ENCODE peak calls at places on chromosomes 7 and 10, in nine cellular contexts. One of them, this sample, is unnamed.

GRCh38 chr10:24882047-24882698 is 70.2 kb downstream of the PRTFDC1 start:
- DNase-seq in dorsolateral prefrontal cortex: no peak
- DNase-seq in adrenal gland: no peak
- DNase-seq in coronary artery: no peak
- DNase-seq in CD4-positive, alpha-beta T cell: peak; percentile 34
- DNase-seq in heart right ventricle: peak; percentile 27
- DNase-seq in CD8-positive, alpha-beta T cell: peak; percentile 29
- DNase-seq in choroid plexus epithelial cell: peak; percentile 81
- DNase-seq in AG09309: no peak
- DNase-seq in this sample: no peak

GRCh38 chr10:15345450-15345849 is 25.6 kb downstream of the FAM171A1 start:
- DNase-seq in dorsolateral prefrontal cortex: no peak
- DNase-seq in adrenal gland: no peak
- DNase-seq in coronary artery: no peak
- DNase-seq in CD4-positive, alpha-beta T cell: no peak
- DNase-seq in heart right ventricle: no peak
- DNase-seq in CD8-positive, alpha-beta T cell: no peak
- DNase-seq in choroid plexus epithelial cell: no peak
- DNase-seq in AG09309: no peak
- DNase-seq in this sample: no peak

GRCh38 chr10:5935628-5936027 is 41.7 kb downstream of the IL15RA start:
- DNase-seq in dorsolateral prefrontal cortex: no peak
- DNase-seq in adrenal gland: no peak
- DNase-seq in coronary artery: no peak
- DNase-seq in CD4-positive, alpha-beta T cell: no peak
- DNase-seq in heart right ventricle: no peak
- DNase-seq in CD8-positive, alpha-beta T cell: no peak
- DNase-seq in choroid plexus epithelial cell: no peak
- DNase-seq in AG09309: no peak
- DNase-seq in this sample: no peak

GRCh38 chr7:80641548-80641947 is 3.1 kb downstream of the CD36 start:
- DNase-seq in dorsolateral prefrontal cortex: no peak
- DNase-seq in adrenal gland: no peak
- DNase-seq in coronary artery: no peak
- DNase-seq in CD4-positive, alpha-beta T cell: no peak
- DNase-seq in heart right ventricle: no peak
- DNase-seq in CD8-positive, alpha-beta T cell: no peak
- DNase-seq in choroid plexus epithelial cell: no peak
- DNase-seq in AG09309: no peak
- DNase-seq in this sample: no peak

GRCh38 chr10:47456096-47456485 is 27.8 kb downstream of the ANXA8 start:
- DNase-seq in dorsolateral prefrontal cortex: no peak
- DNase-seq in adrenal gland: no peak
- DNase-seq in coronary artery: peak; percentile 43
- DNase-seq in CD4-positive, alpha-beta T cell: no peak
- DNase-seq in heart right ventricle: no peak
- DNase-seq in CD8-positive, alpha-beta T cell: no peak
- DNase-seq in choroid plexus epithelial cell: no peak
- DNase-seq in AG09309: no peak
- DNase-seq in this sample: no peak

GRCh38 chr10:6579904-6580278 is at the start of gene PRKCQ:
- DNase-seq in dorsolateral prefrontal cortex: no peak
- DNase-seq in adrenal gland: no peak
- DNase-seq in coronary artery: no peak
- DNase-seq in CD4-positive, alpha-beta T cell: no peak
- DNase-seq in heart right ventricle: no peak
- DNase-seq in CD8-positive, alpha-beta T cell: no peak
- DNase-seq in choroid plexus epithelial cell: peak; percentile 4
- DNase-seq in AG09309: no peak
- DNase-seq in this sample: no peak

GRCh38 chr10:112082134-112082533 is 101.4 kb downstream of the GPAM start:
- DNase-seq in dorsolateral prefrontal cortex: peak; percentile 19
- DNase-seq in adrenal gland: peak; percentile 59
- DNase-seq in coronary artery: no peak
- DNase-seq in CD4-positive, alpha-beta T cell: no peak
- DNase-seq in heart right ventricle: peak; percentile 32
- DNase-seq in CD8-positive, alpha-beta T cell: no peak
- DNase-seq in choroid plexus epithelial cell: no peak
- DNase-seq in AG09309: no peak
- DNase-seq in this sample: no peak

GRCh38 chr10:13703101-13703818 is 116.5 kb downstream of the PRPF18 start:
- DNase-seq in dorsolateral prefrontal cortex: no peak
- DNase-seq in adrenal gland: no peak
- DNase-seq in coronary artery: no peak
- DNase-seq in CD4-positive, alpha-beta T cell: no peak
- DNase-seq in heart right ventricle: no peak
- DNase-seq in CD8-positive, alpha-beta T cell: no peak
- DNase-seq in choroid plexus epithelial cell: no peak
- DNase-seq in AG09309: no peak
- DNase-seq in this sample: no peak

GRCh38 chr10:116873134-116873533 is 23.8 kb downstream of the ENO4 start:
- DNase-seq in dorsolateral prefrontal cortex: no peak
- DNase-seq in adrenal gland: no peak
- DNase-seq in coronary artery: no peak
- DNase-seq in CD4-positive, alpha-beta T cell: no peak
- DNase-seq in heart right ventricle: no peak
- DNase-seq in CD8-positive, alpha-beta T cell: no peak
- DNase-seq in choroid plexus epithelial cell: no peak
- DNase-seq in AG09309: no peak
- DNase-seq in this sample: no peak

GRCh38 chr10:122267849-122268737 is 3.0 kb upstream of the BTBD16 start:
- DNase-seq in dorsolateral prefrontal cortex: peak; percentile 42
- DNase-seq in adrenal gland: peak; percentile 72
- DNase-seq in coronary artery: no peak
- DNase-seq in CD4-positive, alpha-beta T cell: peak; percentile 27
- DNase-seq in heart right ventricle: no peak
- DNase-seq in CD8-positive, alpha-beta T cell: peak; percentile 35
- DNase-seq in choroid plexus epithelial cell: peak; percentile 56
- DNase-seq in AG09309: no peak
- DNase-seq in this sample: peak; percentile 43

GRCh38 chr10:125840955-125841354 is 17.6 kb downstream of the BCCIP start:
- DNase-seq in dorsolateral prefrontal cortex: no peak
- DNase-seq in adrenal gland: no peak
- DNase-seq in coronary artery: no peak
- DNase-seq in CD4-positive, alpha-beta T cell: no peak
- DNase-seq in heart right ventricle: no peak
- DNase-seq in CD8-positive, alpha-beta T cell: no peak
- DNase-seq in choroid plexus epithelial cell: peak; percentile 29
- DNase-seq in AG09309: no peak
- DNase-seq in this sample: no peak

GRCh38 chr10:109259293-109259692 is 664.0 kb downstream of the XPNPEP1 start:
- DNase-seq in dorsolateral prefrontal cortex: no peak
- DNase-seq in adrenal gland: no peak
- DNase-seq in coronary artery: no peak
- DNase-seq in CD4-positive, alpha-beta T cell: no peak
- DNase-seq in heart right ventricle: no peak
- DNase-seq in CD8-positive, alpha-beta T cell: no peak
- DNase-seq in choroid plexus epithelial cell: peak; percentile 53
- DNase-seq in AG09309: no peak
- DNase-seq in this sample: no peak

GRCh38 chr7:3916146-3916545 is 615.1 kb downstream of the SDK1 start:
- DNase-seq in dorsolateral prefrontal cortex: no peak
- DNase-seq in adrenal gland: no peak
- DNase-seq in coronary artery: no peak
- DNase-seq in CD4-positive, alpha-beta T cell: no peak
- DNase-seq in heart right ventricle: no peak
- DNase-seq in CD8-positive, alpha-beta T cell: no peak
- DNase-seq in choroid plexus epithelial cell: peak; percentile 44
- DNase-seq in AG09309: no peak
- DNase-seq in this sample: no peak

GRCh38 chr10:61662794-61663259 is at the start of gene CABCOCO1:
- DNase-seq in dorsolateral prefrontal cortex: peak; percentile 19
- DNase-seq in adrenal gland: peak; percentile 72
- DNase-seq in coronary artery: peak; percentile 77
- DNase-seq in CD4-positive, alpha-beta T cell: no peak
- DNase-seq in heart right ventricle: peak; percentile 53
- DNase-seq in CD8-positive, alpha-beta T cell: no peak
- DNase-seq in choroid plexus epithelial cell: peak; percentile 62
- DNase-seq in AG09309: no peak
- DNase-seq in this sample: peak; percentile 82

GRCh38 chr7:133394369-133394768 is 141.5 kb downstream of the EXOC4 start:
- DNase-seq in dorsolateral prefrontal cortex: no peak
- DNase-seq in adrenal gland: no peak
- DNase-seq in coronary artery: no peak
- DNase-seq in CD4-positive, alpha-beta T cell: no peak
- DNase-seq in heart right ventricle: no peak
- DNase-seq in CD8-positive, alpha-beta T cell: no peak
- DNase-seq in choroid plexus epithelial cell: no peak
- DNase-seq in AG09309: no peak
- DNase-seq in this sample: no peak

GRCh38 chr10:5573968-5574641 is 49.3 kb downstream of the CALML3 start:
- DNase-seq in dorsolateral prefrontal cortex: no peak
- DNase-seq in adrenal gland: peak; percentile 93
- DNase-seq in coronary artery: no peak
- DNase-seq in CD4-positive, alpha-beta T cell: no peak
- DNase-seq in heart right ventricle: no peak
- DNase-seq in CD8-positive, alpha-beta T cell: no peak
- DNase-seq in choroid plexus epithelial cell: peak; percentile 44
- DNase-seq in AG09309: no peak
- DNase-seq in this sample: no peak

GRCh38 chr7:36657031-36657660 is 67.1 kb downstream of the AOAH start:
- DNase-seq in dorsolateral prefrontal cortex: no peak
- DNase-seq in adrenal gland: no peak
- DNase-seq in coronary artery: no peak
- DNase-seq in CD4-positive, alpha-beta T cell: no peak
- DNase-seq in heart right ventricle: no peak
- DNase-seq in CD8-positive, alpha-beta T cell: no peak
- DNase-seq in choroid plexus epithelial cell: peak; percentile 44
- DNase-seq in AG09309: no peak
- DNase-seq in this sample: no peak

GRCh38 chr10:101442456-101442800 is 88.5 kb downstream of the BTRC start:
- DNase-seq in dorsolateral prefrontal cortex: no peak
- DNase-seq in adrenal gland: no peak
- DNase-seq in coronary artery: no peak
- DNase-seq in CD4-positive, alpha-beta T cell: no peak
- DNase-seq in heart right ventricle: no peak
- DNase-seq in CD8-positive, alpha-beta T cell: no peak
- DNase-seq in choroid plexus epithelial cell: no peak
- DNase-seq in AG09309: no peak
- DNase-seq in this sample: no peak

GRCh38 chr10:56370217-56371113 is 9.4 kb upstream of the ZWINT start:
- DNase-seq in dorsolateral prefrontal cortex: no peak
- DNase-seq in adrenal gland: no peak
- DNase-seq in coronary artery: no peak
- DNase-seq in CD4-positive, alpha-beta T cell: no peak
- DNase-seq in heart right ventricle: no peak
- DNase-seq in CD8-positive, alpha-beta T cell: no peak
- DNase-seq in choroid plexus epithelial cell: no peak
- DNase-seq in AG09309: no peak
- DNase-seq in this sample: no peak

GRCh38 chr7:35975851-35976454 is 175.1 kb downstream of the SEPTIN7 start:
- DNase-seq in dorsolateral prefrontal cortex: peak; percentile 48
- DNase-seq in adrenal gland: peak; percentile 79
- DNase-seq in coronary artery: no peak
- DNase-seq in CD4-positive, alpha-beta T cell: peak; percentile 23
- DNase-seq in heart right ventricle: peak; percentile 62
- DNase-seq in CD8-positive, alpha-beta T cell: peak; percentile 35
- DNase-seq in choroid plexus epithelial cell: peak; percentile 91
- DNase-seq in AG09309: peak; percentile 59
- DNase-seq in this sample: no peak

GRCh38 chr10:59700709-59701108 is 8.9 kb downstream of the SLC16A9 start:
- DNase-seq in dorsolateral prefrontal cortex: no peak
- DNase-seq in adrenal gland: no peak
- DNase-seq in coronary artery: no peak
- DNase-seq in CD4-positive, alpha-beta T cell: no peak
- DNase-seq in heart right ventricle: no peak
- DNase-seq in CD8-positive, alpha-beta T cell: no peak
- DNase-seq in choroid plexus epithelial cell: no peak
- DNase-seq in AG09309: no peak
- DNase-seq in this sample: no peak
- TF ChIP-seq CTCF in dorsolateral prefrontal cortex: no peak
- TF ChIP-seq CTCF in adrenal gland: no peak
- TF ChIP-seq CTCF in coronary artery: no peak
- TF ChIP-seq CTCF in CD4-positive, alpha-beta T cell: no peak
- TF ChIP-seq CTCF in heart right ventricle: no peak
- TF ChIP-seq CTCF in CD8-positive, alpha-beta T cell: no peak
- TF ChIP-seq CTCF in choroid plexus epithelial cell: no peak
- TF ChIP-seq CTCF in AG09309: no peak
- TF ChIP-seq CTCF in this sample: no peak

GRCh38 chr10:32795598-32796183 is 162.3 kb downstream of the ITGB1 start:
- DNase-seq in dorsolateral prefrontal cortex: no peak
- DNase-seq in adrenal gland: no peak
- DNase-seq in coronary artery: no peak
- DNase-seq in CD4-positive, alpha-beta T cell: no peak
- DNase-seq in heart right ventricle: peak; percentile 13
- DNase-seq in CD8-positive, alpha-beta T cell: no peak
- DNase-seq in choroid plexus epithelial cell: peak; percentile 53
- DNase-seq in AG09309: no peak
- DNase-seq in this sample: no peak
- TF ChIP-seq CTCF in dorsolateral prefrontal cortex: peak; percentile 76
- TF ChIP-seq CTCF in adrenal gland: peak; percentile 80
- TF ChIP-seq CTCF in coronary artery: peak; percentile 41
- TF ChIP-seq CTCF in CD4-positive, alpha-beta T cell: peak; percentile 83
- TF ChIP-seq CTCF in heart right ventricle: peak; percentile 78
- TF ChIP-seq CTCF in CD8-positive, alpha-beta T cell: peak; percentile 53
- TF ChIP-seq CTCF in choroid plexus epithelial cell: peak; percentile 78
- TF ChIP-seq CTCF in AG09309: peak; percentile 62
- TF ChIP-seq CTCF in this sample: peak; percentile 69

DNA sequence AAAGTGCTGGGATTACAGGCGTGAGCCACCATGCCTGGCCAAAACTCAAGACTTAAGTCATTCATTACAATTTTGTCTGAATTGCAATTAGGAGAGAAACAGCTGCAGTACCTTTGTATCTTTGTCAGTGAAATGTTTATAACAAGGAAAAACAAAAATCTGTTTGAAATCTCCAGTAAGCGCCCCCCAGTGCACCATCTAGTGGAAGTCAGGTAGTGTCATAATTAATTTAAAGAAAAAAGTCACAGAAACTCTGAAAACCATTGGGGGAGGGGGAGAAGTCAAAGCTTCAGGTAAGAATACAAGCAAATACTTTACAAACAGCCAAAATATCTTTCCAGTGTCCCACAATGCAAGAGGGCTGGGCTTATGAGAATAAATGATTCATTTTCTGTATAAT is 2.8 kb downstream of the MPP7 start:
- DNase-seq in dorsolateral prefrontal cortex: no peak
- DNase-seq in adrenal gland: no peak
- DNase-seq in coronary artery: no peak
- DNase-seq in CD4-positive, alpha-beta T cell: no peak
- DNase-seq in heart right ventricle: no peak
- DNase-seq in CD8-positive, alpha-beta T cell: no peak
- DNase-seq in choroid plexus epithelial cell: peak; percentile 13
- DNase-seq in AG09309: no peak
- DNase-seq in this sample: no peak
- TF ChIP-seq CTCF in dorsolateral prefrontal cortex: no peak
- TF ChIP-seq CTCF in adrenal gland: no peak
- TF ChIP-seq CTCF in coronary artery: no peak
- TF ChIP-seq CTCF in CD4-positive, alpha-beta T cell: no peak
- TF ChIP-seq CTCF in heart right ventricle: no peak
- TF ChIP-seq CTCF in CD8-positive, alpha-beta T cell: peak; percentile 26
- TF ChIP-seq CTCF in choroid plexus epithelial cell: peak; percentile 21
- TF ChIP-seq CTCF in AG09309: no peak
- TF ChIP-seq CTCF in this sample: no peak

DNA sequence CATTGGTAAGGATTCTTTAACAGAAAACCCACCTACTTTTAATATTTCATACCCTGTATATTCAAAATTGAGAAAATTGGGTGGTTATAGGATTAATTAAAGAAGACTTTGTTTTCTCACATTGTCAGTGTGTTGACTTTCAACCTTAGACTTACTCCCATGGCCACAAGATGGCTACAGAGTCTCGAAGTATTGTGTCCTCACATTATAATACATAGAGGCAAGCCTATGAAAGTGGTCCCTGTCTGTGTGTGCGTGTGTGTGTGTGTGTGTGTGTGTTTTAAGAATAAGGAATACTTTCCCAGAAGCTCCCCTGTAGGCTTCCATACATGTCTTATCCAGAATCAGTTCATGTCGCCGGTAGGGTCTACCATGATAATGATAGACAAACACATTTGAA is 180.0 kb downstream of the PHF14 start:
- DNase-seq in dorsolateral prefrontal cortex: no peak
- DNase-seq in adrenal gland: no peak
- DNase-seq in coronary artery: no peak
- DNase-seq in CD4-positive, alpha-beta T cell: no peak
- DNase-seq in heart right ventricle: no peak
- DNase-seq in CD8-positive, alpha-beta T cell: no peak
- DNase-seq in choroid plexus epithelial cell: peak; percentile 9
- DNase-seq in AG09309: no peak
- DNase-seq in this sample: no peak
- TF ChIP-seq CTCF in dorsolateral prefrontal cortex: no peak
- TF ChIP-seq CTCF in adrenal gland: no peak
- TF ChIP-seq CTCF in coronary artery: no peak
- TF ChIP-seq CTCF in CD4-positive, alpha-beta T cell: no peak
- TF ChIP-seq CTCF in heart right ventricle: no peak
- TF ChIP-seq CTCF in CD8-positive, alpha-beta T cell: no peak
- TF ChIP-seq CTCF in choroid plexus epithelial cell: peak; percentile 6
- TF ChIP-seq CTCF in AG09309: no peak
- TF ChIP-seq CTCF in this sample: no peak